ENCODE peak calls at places on chromosomes 13 and 19, in seven cellular contexts. U, T, I, A, Z, W and P are unnamed samples.

GRCh38 chr19:42282036-42282762 is 13.1 kb downstream of the CIC start:
- DNase-seq in U (peak), T (no peak), I (peak), A (no peak), Z (no peak), W (peak), P (no peak)

GRCh38 chr19:34173145-34173956 is 1.0 kb downstream of the LSM14A start:
- DNase-seq in U (peak), T (peak), I (peak), A (no peak), Z (peak), W (peak), P (peak)

GRCh38 chr19:21317821-21318220 is 11.4 kb downstream of the ZNF708 start:
- DNase-seq in U (no peak), T (no peak), I (no peak), A (no peak), Z (no peak), W (no peak), P (no peak)

GRCh38 chr13:26978081-26978860 is 193.3 kb downstream of the USP12 start:
- DNase-seq in U (no peak), T (no peak), I (no peak), A (no peak), Z (no peak), W (no peak), P (peak)

GRCh38 chr13:113428469-113428865 is 24.8 kb downstream of the ADPRHL1 start:
- DNase-seq in U (no peak), T (no peak), I (peak), A (no peak), Z (no peak), W (no peak), P (no peak)

GRCh38 chr13:62022369-62022768 is 606.7 kb upstream of the PCDH20 start:
- DNase-seq in U (no peak), T (no peak), I (no peak), A (no peak), Z (no peak), W (no peak), P (no peak)

GRCh38 chr13:22861958-22862466 is 318.8 kb upstream of the SGCG start:
- DNase-seq in U (no peak), T (no peak), I (no peak), A (no peak), Z (no peak), W (no peak), P (no peak)

GRCh38 chr13:40589285-40590109 is 76.9 kb downstream of the FOXO1 start:
- DNase-seq in U (no peak), T (peak), I (no peak), A (no peak), Z (peak), W (no peak), P (peak)

GRCh38 chr19:27759896-27760295 is 1453.1 kb downstream of the UQCRFS1 start:
- DNase-seq in U (no peak), T (no peak), I (no peak), A (no peak), Z (no peak), W (no peak), P (no peak)

GRCh38 chr13:21233086-21233485 is 56.6 kb downstream of the MRPL57 start:
- DNase-seq in U (no peak), T (no peak), I (no peak), A (no peak), Z (peak), W (no peak), P (no peak)

GRCh38 chr19:2150794-2151338 is 500 bp downstream of the AP3D1 start:
- DNase-seq in U (no peak), T (no peak), I (no peak), A (no peak), Z (no peak), W (peak), P (peak)

GRCh38 chr19:51490676-51491075 is 10.9 kb downstream of the SIGLEC12 start:
- DNase-seq in U (no peak), T (no peak), I (no peak), A (no peak), Z (no peak), W (no peak), P (no peak)

GRCh38 chr13:49367640-49368431 is 76.0 kb downstream of the CAB39L start:
- DNase-seq in U (no peak), T (no peak), I (no peak), A (no peak), Z (no peak), W (no peak), P (no peak)

GRCh38 chr13:107035186-107035585 is 467.2 kb upstream of the ARGLU1 start:
- DNase-seq in U (no peak), T (no peak), I (no peak), A (no peak), Z (no peak), W (no peak), P (no peak)

GRCh38 chr13:34469212-34469983 is 472.7 kb upstream of the NBEA start:
- DNase-seq in U (no peak), T (no peak), I (no peak), A (no peak), Z (peak), W (no peak), P (no peak)

GRCh38 chr13:24683833-24684599 is 3.8 kb downstream of the ATP12A start:
- DNase-seq in U (peak), T (peak), I (no peak), A (no peak), Z (peak), W (peak), P (peak)

GRCh38 chr19:52296400-52296772 is 583 bp upstream of the ZNF480 start:
- DNase-seq in U (peak), T (no peak), I (no peak), A (no peak), Z (no peak), W (no peak), P (no peak)

GRCh38 chr19:28633223-28634030 is 579.5 kb downstream of the UQCRFS1 start:
- DNase-seq in U (no peak), T (peak), I (no peak), A (no peak), Z (peak), W (peak), P (peak)

GRCh38 chr13:27298849-27299248 is 28.2 kb downstream of the RASL11A start:
- DNase-seq in U (no peak), T (no peak), I (no peak), A (no peak), Z (no peak), W (no peak), P (no peak)

GRCh38 chr13:83884141-83884540 is 1.9 kb upstream of the SLITRK1 start:
- DNase-seq in U (no peak), T (no peak), I (no peak), A (no peak), Z (no peak), W (no peak), P (no peak)

GRCh38 chr19:42198676-42199439 is 18.6 kb downstream of the DEDD2 start:
- DNase-seq in U (peak), T (no peak), I (no peak), A (no peak), Z (no peak), W (no peak), P (no peak)

GRCh38 chr19:6813659-6814058 is 41.2 kb downstream of the VAV1 start:
- DNase-seq in U (no peak), T (no peak), I (no peak), A (no peak), Z (no peak), W (no peak), P (no peak)

GRCh38 chr19:16001481-16002312 is 52.9 kb downstream of the OR10H4 start:
- DNase-seq in U (peak), T (peak), I (no peak), A (peak), Z (peak), W (no peak), P (no peak)

GRCh38 chr19:18858906-18859646 is 27.3 kb downstream of the UPF1 start:
- DNase-seq in U (no peak), T (no peak), I (no peak), A (no peak), Z (no peak), W (no peak), P (no peak)

GRCh38 chr19:8503506-8503905 is 1.1 kb upstream of the PRAM1 start:
- DNase-seq in U (no peak), T (no peak), I (no peak), A (no peak), Z (no peak), W (no peak), P (no peak)

GRCh38 chr13:28684257-28684656 is 25.3 kb downstream of the POMP start:
- DNase-seq in U (no peak), T (no peak), I (no peak), A (no peak), Z (peak), W (peak), P (peak)

GRCh38 chr19:43872547-43873336 is 45.6 kb downstream of the ZNF283 start:
- DNase-seq in U (no peak), T (no peak), I (no peak), A (no peak), Z (peak), W (no peak), P (no peak)

GRCh38 chr13:103835052-103835451 is 768.8 kb upstream of the SLC10A2 start:
- DNase-seq in U (no peak), T (no peak), I (no peak), A (no peak), Z (no peak), W (no peak), P (no peak)